ENCODE peak calls at places on chromosomes 5 and 9, in nine cellular contexts. J is hepatocyte, T is OCI-LY7, S is MM.1S, C is GM23338, O is HCT116, U is GM23248, Y is neural progenitor cell, X is PC-3. A is an unnamed sample.

GRCh38 chr5:165616550-165617430 is 2111.4 kb downstream of the MAT2B start:
- DNase-seq in J (no peak), C (peak), U (no peak), S (no peak), T (no peak), X (peak), Y (peak), O (no peak), A (no peak)

GRCh38 chr5:28748446-28748845 is 1710.1 kb upstream of the CDH9 start:
- DNase-seq in C (no peak), S (no peak), Y (no peak), T (no peak), J (no peak), O (no peak), X (no peak), U (no peak), A (no peak)

GRCh38 chr9:121282309-121283071 is 14.5 kb downstream of the GSN start:
- DNase-seq in O (no peak), S (no peak), C (no peak), Y (no peak), U (peak), X (peak), J (no peak), T (no peak), A (no peak)

GRCh38 chr5:61162010-61162831 is at the start of gene SMIM15:
- DNase-seq in U (peak), J (peak), T (peak), X (peak), S (peak), Y (peak), C (peak), O (peak), A (peak)

GRCh38 chr5:39073759-39074008 is 515 bp downstream of the RICTOR start:
- DNase-seq in T (no peak), S (no peak), U (no peak), J (no peak), O (no peak), C (no peak), Y (no peak), X (no peak), A (no peak)

GRCh38 chr5:180594311-180595045 is 3.2 kb upstream of the SCGB3A1 start:
- DNase-seq in O (no peak), X (no peak), T (no peak), Y (no peak), U (no peak), J (no peak), C (no peak), S (no peak), A (peak)

GRCh38 chr5:40505031-40505430 is 174.7 kb upstream of the PTGER4 start:
- DNase-seq in Y (no peak), J (no peak), S (no peak), U (no peak), X (no peak), O (no peak), C (no peak), T (no peak), A (no peak)

GRCh38 chr9:69122391-69123141 is 51.5 kb upstream of the TJP2 start:
- DNase-seq in T (peak), J (peak), O (peak), U (peak), C (peak), Y (peak), X (peak), S (no peak), A (no peak)

GRCh38 chr9:114930063-114930812 is at the start of gene TNFSF8:
- DNase-seq in C (no peak), U (no peak), T (peak), Y (no peak), O (no peak), X (no peak), J (no peak), S (no peak), A (no peak)

GRCh38 chr9:2722715-2723114 is 5.4 kb downstream of the KCNV2 start:
- DNase-seq in J (no peak), X (no peak), Y (no peak), T (peak), O (no peak), U (peak), C (peak), S (no peak), A (peak)

GRCh38 chr5:40823459-40823858 is 11.6 kb downstream of the RPL37 start:
- DNase-seq in Y (no peak), O (no peak), X (no peak), C (no peak), S (no peak), T (no peak), J (no peak), U (no peak), A (no peak)

DNA sequence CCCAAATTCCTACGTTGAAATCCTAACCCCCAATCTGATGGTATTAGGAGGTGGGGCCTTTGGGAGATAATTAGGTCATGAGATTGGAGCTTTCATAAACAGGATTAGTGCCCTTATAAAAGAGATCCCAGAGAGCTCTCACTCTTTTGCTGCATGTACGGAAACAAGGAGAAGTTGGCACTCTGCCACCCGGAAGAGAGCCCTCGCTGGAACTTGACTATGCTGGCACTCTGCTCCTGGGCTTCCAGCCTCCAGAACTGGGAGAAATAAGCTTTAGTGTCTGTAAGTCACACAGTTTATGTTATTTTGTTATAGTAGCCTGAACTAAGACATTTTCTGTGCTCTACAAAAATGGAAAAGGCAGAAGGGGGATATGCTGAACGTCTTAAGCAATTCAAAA is 17.5 kb downstream of the NFIB start:
- DNase-seq in S (no peak), C (no peak), O (no peak), J (no peak), U (no peak), Y (no peak), T (no peak), X (no peak), A (no peak)
- TF ChIP-seq EZH2phosphoT487 in S (no peak), C (no peak), O (no peak), J (no peak), U (no peak), Y (no peak), T (no peak), X (no peak), A (no peak)

DNA sequence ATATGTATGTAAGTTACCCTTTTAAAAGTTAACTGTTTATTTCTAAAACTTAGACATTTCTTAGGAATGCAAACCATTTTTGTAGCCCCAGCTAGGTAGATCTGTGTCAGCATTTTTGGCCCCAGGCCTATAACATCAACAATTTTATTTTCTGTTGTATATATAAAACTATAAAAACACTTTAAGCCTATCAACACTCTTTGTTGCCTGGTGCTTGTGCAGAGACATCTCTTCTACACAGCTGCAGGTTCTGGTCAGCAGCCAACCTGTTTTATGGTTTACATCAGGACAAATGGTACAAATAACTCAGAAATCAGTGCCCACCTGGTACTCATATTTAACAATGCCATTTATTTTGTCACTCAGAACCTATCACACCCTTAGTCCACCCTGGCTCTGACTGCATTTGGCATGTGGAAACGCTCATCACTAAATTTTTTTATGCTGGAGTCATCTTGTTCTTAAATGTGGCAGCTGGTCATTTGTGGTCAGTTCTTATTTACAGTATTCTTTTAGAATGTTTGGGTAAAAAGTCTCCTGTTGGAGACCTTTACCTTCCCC is 173.4 kb downstream of the DNAH5 start:
- DNase-seq in J (no peak), X (peak), C (no peak), U (peak), S (no peak), O (no peak), T (no peak), Y (no peak), A (no peak)
- TF ChIP-seq EZH2phosphoT487 in J (no peak), X (no peak), C (no peak), U (no peak), S (no peak), O (no peak), T (no peak), Y (no peak), A (no peak)

GRCh38 chr5:149445739-149446369 is 66.8 kb upstream of the IL17B start:
- DNase-seq in S (no peak), T (no peak), J (peak), C (no peak), O (no peak), X (peak), U (peak), Y (no peak), A (no peak)
- TF ChIP-seq EZH2phosphoT487 in S (no peak), T (no peak), J (no peak), C (no peak), O (no peak), X (no peak), U (no peak), Y (no peak), A (no peak)

GRCh38 chr9:127537014-127537413 is 75.1 kb upstream of the STXBP1 start:
- DNase-seq in S (no peak), Y (no peak), O (no peak), T (no peak), J (no peak), X (peak), C (peak), U (peak), A (no peak)
- TF ChIP-seq EZH2phosphoT487 in S (no peak), Y (no peak), O (no peak), T (no peak), J (no peak), X (no peak), C (no peak), U (no peak), A (no peak)

DNA sequence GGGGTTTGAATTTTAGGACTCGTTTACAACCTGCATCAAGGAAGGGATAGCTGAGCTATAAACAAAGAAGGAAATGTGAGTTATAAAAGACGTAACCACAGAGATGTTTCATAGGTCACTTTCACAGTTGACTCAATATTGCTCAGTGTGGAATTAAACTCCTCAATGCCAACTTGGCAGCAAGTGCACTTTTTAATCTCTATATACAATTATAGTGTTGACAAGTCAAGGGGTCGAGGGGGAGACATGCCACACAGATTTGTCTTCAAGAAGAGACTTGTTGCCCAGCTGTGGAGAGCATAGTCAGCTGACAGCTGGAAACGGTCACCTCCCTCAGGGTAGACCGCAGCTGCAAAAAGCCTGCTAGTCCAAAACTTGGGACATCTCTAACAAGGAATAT is 163.4 kb upstream of the DMAC1 start:
- DNase-seq in T (no peak), X (no peak), C (no peak), S (no peak), U (no peak), O (no peak), Y (no peak), J (no peak), A (no peak)
- TF ChIP-seq EZH2phosphoT487 in T (no peak), X (no peak), C (no peak), S (no peak), U (no peak), O (no peak), Y (no peak), J (no peak), A (no peak)

GRCh38 chr9:76534031-76534430 is 75.0 kb downstream of the GCNT1 start:
- DNase-seq in T (no peak), J (no peak), X (no peak), S (no peak), U (peak), C (no peak), Y (no peak), O (no peak), A (no peak)
- TF ChIP-seq EZH2phosphoT487 in T (no peak), J (no peak), X (no peak), S (no peak), U (no peak), C (no peak), Y (no peak), O (no peak), A (no peak)

GRCh38 chr9:92385953-92386352 is 18.4 kb downstream of the OGN start:
- DNase-seq in J (no peak), O (peak), T (no peak), S (no peak), U (peak), X (peak), C (no peak), Y (no peak), A (no peak)
- TF ChIP-seq EZH2phosphoT487 in J (no peak), O (no peak), T (no peak), S (no peak), U (no peak), X (no peak), C (no peak), Y (no peak), A (no peak)

DNA sequence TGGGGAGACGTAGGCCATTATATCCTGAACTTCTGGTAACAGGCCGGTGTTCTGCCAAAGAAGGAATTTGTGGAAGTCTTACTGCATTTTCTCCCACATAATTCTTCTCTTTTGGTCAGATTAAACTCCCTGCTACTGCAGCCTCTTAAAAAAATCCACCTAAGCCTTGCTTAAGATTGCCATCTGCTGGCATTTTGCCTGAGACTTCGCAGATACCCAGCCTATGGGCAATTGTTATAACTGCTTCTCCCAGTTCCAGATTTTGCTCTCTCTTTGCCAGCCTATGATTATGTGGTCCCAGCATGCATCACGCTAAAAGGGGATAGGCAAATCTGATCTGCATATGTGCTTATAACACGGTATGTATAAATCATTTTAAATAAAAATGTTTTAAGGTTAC is 391.7 kb upstream of the CHD1 start:
- DNase-seq in S (peak), J (peak), U (no peak), O (no peak), T (no peak), Y (peak), C (peak), X (peak), A (no peak)
- TF ChIP-seq EZH2phosphoT487 in S (no peak), J (no peak), U (no peak), O (no peak), T (no peak), Y (no peak), C (no peak), X (no peak), A (no peak)

GRCh38 chr5:17167171-17167891 is 50.1 kb upstream of the BASP1 start:
- DNase-seq in Y (no peak), U (no peak), J (no peak), S (no peak), O (no peak), X (no peak), C (no peak), T (no peak), A (no peak)

GRCh38 chr5:17172801-17173200 is 44.6 kb upstream of the BASP1 start:
- DNase-seq in S (no peak), J (no peak), U (no peak), Y (no peak), X (no peak), O (no peak), T (no peak), C (no peak), A (no peak)

DNA sequence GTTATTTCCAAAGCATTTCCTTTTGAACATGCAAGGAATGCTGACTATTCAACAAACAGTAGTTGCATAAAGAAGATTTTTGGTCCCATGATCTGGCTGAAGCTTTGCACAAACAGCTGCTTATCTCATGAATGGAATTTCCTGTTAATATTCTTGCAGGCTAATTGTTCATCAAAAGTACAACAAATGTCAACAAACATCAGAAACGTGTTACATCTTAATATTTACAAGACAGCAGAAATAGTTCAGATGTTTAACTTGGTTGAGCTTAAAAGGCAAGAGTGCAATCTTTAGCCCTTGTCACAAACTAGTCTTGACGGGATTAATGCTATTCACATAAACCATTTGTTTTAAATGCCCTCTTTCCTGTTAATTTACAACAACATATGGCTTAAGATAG is 47.9 kb upstream of the BASP1 start:
- DNase-seq in O (no peak), T (no peak), J (peak), X (no peak), C (no peak), U (peak), Y (no peak), S (no peak), A (no peak)
- TF ChIP-seq EZH2phosphoT487 in O (no peak), T (no peak), J (no peak), X (no peak), C (no peak), U (peak), Y (no peak), S (no peak), A (no peak)

A was measured in SK-N-SH.